ENCODE peak calls at places on chromosome 17, in ten cellular contexts. K is epithelial cell of proximal tubule, P is endothelial cell, M is upper lobe of right lung, D is tibial artery, W is mammary epithelial cell, X is AG04450, E is fibroblast of lung, C is GM12865, Y is ovary. I is an unnamed sample.

GRCh38 chr17:8837438-8838075 is 29.9 kb downstream of the PIK3R6 start:
- DNase-seq in K (no peak), P (no peak), M (no peak), D (no peak), W (peak; percentile 27), X (no peak), E (no peak), C (no peak), Y (no peak), I (no peak)

GRCh38 chr17:42982266-42982665 is 1.9 kb downstream of the RUNDC1 start:
- DNase-seq in K (no peak), P (no peak), M (no peak), D (no peak), W (no peak), X (no peak), E (no peak), C (no peak), Y (no peak), I (no peak)

GRCh38 chr17:76199466-76199865 is 40.8 kb downstream of the RNF157 start:
- DNase-seq in K (no peak), P (no peak), M (no peak), D (no peak), W (no peak), X (no peak), E (no peak), C (no peak), Y (no peak), I (peak; percentile 83)

GRCh38 chr17:5707482-5707881 is 123.2 kb upstream of the NLRP1 start:
- DNase-seq in K (no peak), P (no peak), M (no peak), D (no peak), W (no peak), X (no peak), E (no peak), C (no peak), Y (no peak), I (no peak)

GRCh38 chr17:39014044-39014794 is 47.0 kb upstream of the FBXO47 start:
- DNase-seq in K (no peak), P (no peak), M (no peak), D (no peak), W (peak; percentile 18), X (peak; percentile 21), E (peak; percentile 45), C (no peak), Y (no peak), I (no peak)

GRCh38 chr17:70040336-70040735 is 34.7 kb upstream of the KCNJ16 start:
- DNase-seq in K (no peak), P (no peak), M (no peak), D (no peak), W (peak; percentile 71), X (no peak), E (peak; percentile 25), C (no peak), Y (no peak), I (no peak)

GRCh38 chr17:6011241-6011640 is 58.9 kb upstream of the WSCD1 start:
- DNase-seq in K (no peak), P (no peak), M (no peak), D (no peak), W (no peak), X (no peak), E (no peak), C (no peak), Y (no peak), I (no peak)

GRCh38 chr17:30236807-30237206 is 1.3 kb upstream of the SLC6A4 start:
- DNase-seq in K (no peak), P (peak; percentile 82), M (peak; percentile 83), D (peak; percentile 44), W (peak; percentile 30), X (no peak), E (peak; percentile 39), C (peak; percentile 51), Y (peak; percentile 26), I (peak; percentile 29)

GRCh38 chr17:33163827-33164555 is 129.1 kb downstream of the ASIC2 start:
- DNase-seq in K (no peak), P (no peak), M (no peak), D (no peak), W (peak; percentile 71), X (no peak), E (no peak), C (no peak), Y (no peak), I (no peak)

GRCh38 chr17:38701504-38702165 is 3.4 kb upstream of the MLLT6 start:
- DNase-seq in K (no peak), P (no peak), M (no peak), D (no peak), W (peak; percentile 57), X (no peak), E (no peak), C (peak; percentile 87), Y (no peak), I (peak; percentile 95)

GRCh38 chr17:71760062-71760720 is 360.6 kb upstream of the SOX9 start:
- DNase-seq in K (no peak), P (no peak), M (no peak), D (no peak), W (peak; percentile 67), X (peak; percentile 49), E (peak; percentile 57), C (no peak), Y (no peak), I (no peak)

DNA sequence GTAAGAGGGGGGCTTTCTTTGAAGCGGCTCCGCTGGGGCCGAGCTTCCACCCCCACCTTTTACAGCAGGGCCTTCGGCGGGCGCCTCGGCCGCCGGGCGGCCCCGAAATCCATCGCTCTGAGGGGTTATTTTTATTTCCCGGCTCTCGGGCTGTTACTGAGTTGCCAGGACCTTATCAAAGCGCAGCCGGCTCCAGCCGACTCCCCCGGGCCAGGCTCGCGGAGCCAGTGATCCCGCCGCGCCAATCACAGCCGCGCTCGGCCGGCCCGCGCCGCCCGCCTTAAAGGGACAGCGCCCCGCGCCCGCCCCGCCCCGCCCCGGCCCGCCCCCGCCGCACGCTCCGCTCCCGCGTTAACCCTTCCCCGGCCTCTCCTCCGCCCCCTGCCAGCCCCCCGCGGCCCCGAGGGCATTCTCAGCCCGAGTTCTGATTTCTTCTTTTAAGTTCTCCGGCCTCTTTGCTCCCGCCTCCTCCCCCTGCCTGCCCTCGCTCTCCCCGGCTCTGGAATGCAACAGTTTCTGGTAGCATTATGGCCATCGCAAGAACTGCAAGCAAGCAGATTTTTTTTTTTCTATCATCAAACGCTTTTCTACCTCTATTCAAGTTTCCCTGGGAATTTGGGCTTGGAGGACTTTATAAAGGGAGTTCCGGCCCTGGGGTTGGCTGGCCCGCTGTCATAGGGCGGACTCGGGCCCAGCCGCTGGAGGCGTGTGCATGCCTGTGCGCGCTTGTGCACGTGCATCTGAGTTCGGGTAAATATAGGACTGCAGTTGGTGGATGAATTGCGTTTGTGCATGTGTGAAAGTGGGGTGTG is at the start of gene AXIN2:
- DNase-seq in K (no peak), P (peak; percentile 92), M (peak; percentile 95), D (peak; percentile 88), W (peak; percentile 80), X (peak; percentile 53), E (peak; percentile 90), C (peak; percentile 92), Y (peak; percentile 93), I (peak; percentile 89)
- TF ChIP-seq CTCF in K (peak; percentile 27), P (no peak), M (no peak), D (peak; percentile 34), W (peak; percentile 8), X (peak; percentile 22), E (no peak), C (peak; percentile 15), Y (no peak), I (peak; percentile 10)

DNA sequence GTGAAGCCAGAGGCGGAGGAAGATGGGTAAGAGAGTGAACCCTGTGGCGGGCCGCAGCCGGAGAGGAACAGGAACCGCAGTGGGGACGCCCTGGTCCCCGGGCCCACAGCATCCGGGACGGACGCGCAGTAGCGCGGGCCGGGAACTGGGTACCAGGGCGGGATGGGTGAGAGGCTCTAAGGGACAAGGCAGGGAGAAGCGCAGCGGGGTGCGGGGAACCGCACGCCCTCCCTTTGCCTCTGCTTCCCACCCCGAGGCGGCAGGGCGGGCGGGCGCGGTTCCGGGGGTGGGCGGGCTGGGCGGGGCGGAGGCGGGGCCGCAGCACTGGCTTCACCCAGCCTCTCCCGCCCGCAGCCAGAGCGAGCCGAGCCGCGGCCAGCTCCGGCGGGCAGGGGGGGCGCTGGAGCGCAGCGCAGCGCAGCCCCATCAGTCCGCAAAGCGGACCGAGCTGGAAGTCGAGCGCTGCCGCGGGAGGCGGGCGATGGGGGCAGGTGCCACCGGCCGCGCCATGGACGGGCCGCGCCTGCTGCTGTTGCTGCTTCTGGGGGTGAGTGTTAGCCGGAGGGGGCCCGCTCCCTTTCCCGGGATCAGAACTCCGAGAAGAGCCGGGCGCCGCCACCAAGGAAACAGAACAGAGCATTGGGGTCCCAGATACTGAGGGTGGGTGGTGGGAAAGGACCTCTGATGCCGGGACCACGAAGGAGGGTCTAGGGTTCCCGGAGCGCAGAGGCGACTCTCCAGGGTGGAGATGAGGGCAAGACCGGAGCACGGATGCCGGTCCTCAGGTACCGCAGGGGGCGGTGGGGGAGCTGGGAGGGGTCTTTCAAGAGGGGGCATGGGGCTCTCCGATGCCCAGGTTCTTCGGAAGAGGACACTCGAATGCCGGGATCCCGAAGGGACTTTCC is at the start of gene NGFR:
- DNase-seq in K (no peak), P (peak; percentile 14), M (no peak), D (no peak), W (peak; percentile 44), X (no peak), E (no peak), C (peak; percentile 58), Y (peak; percentile 60), I (peak; percentile 42)
- TF ChIP-seq CTCF in K (no peak), P (no peak), M (no peak), D (no peak), W (no peak), X (no peak), E (no peak), C (peak; percentile 15), Y (no peak), I (no peak)

DNA sequence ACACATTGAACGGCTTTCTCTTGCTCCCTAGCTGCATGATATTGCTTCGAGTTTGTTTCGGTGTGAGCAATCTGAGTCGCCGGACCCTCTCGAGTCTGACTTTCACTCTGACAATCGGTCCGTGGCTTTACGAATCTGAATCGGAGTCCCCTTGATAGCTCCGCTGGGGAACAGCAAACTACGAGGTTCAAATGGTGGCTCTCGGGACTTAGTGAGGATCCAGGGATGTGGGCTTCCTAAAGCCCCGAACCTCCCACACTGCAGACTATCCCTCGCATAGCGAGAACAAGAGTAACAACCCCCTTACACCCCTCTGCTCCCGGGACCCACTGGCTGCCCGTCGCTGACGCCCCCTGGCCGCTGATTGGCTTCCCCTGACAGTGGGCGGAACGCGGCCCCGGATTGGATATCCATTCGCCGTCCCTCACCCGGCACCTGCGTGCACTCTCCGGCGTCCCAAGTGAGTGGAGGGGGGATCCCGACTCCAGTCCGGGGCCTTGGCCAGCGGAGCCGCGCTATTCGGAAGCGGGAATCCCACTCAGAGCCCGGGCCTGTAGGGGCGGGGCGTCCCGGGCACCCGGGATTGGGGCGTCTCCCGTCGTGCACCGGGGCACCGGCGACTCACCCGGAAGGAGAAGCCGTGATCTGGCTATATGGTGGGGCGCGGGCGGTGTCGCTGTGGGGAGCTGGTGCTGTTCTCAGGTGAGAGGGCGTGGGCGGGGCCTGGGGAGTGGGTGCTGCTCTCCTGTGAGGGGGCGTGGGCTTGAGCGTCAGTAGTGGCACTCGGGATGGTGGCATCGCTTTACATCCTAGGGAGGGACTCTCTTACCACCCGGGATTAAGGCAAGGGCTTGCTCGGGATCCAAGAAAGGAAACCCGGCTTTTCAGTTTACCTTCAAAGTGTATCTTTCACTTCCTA is at the start of gene SNX11:
- DNase-seq in K (no peak), P (peak; percentile 91), M (peak; percentile 97), D (peak; percentile 91), W (peak; percentile 92), X (peak; percentile 55), E (peak; percentile 74), C (peak; percentile 92), Y (peak; percentile 87), I (peak; percentile 95)
- TF ChIP-seq CTCF in K (no peak), P (no peak), M (no peak), D (peak; percentile 7), W (no peak), X (no peak), E (peak; percentile 8), C (no peak), Y (no peak), I (no peak)

GRCh38 chr17:781920-782731 is at the start of the genes GLOD4 and MRM3:
- DNase-seq in K (no peak), P (peak; percentile 95), M (peak; percentile 97), D (peak; percentile 94), W (peak; percentile 82), X (peak; percentile 57), E (peak; percentile 86), C (peak; percentile 92), Y (peak; percentile 92), I (peak; percentile 96)
- TF ChIP-seq CTCF in K (no peak), P (peak; percentile 48), M (peak; percentile 11), D (peak; percentile 46), W (no peak), X (no peak), E (no peak), C (no peak), Y (no peak), I (peak; percentile 15)

I was measured in activated CD8-positive, alpha-beta T cell treated with anti-CD3 and anti-CD28 coated beads for 36 hours.